ENCODE peak calls at places on chromosomes 16 and 17, in six cellular contexts. C is HuH-7.5, P is NCI-H1092 treated with DMSO at 0.1 percent for 48 hours, O is KG1, U is NCI-H2081, T is right atrium auricular region. K is an unnamed sample.

GRCh38 chr17:67467500-67468481 is 90.7 kb downstream of the PITPNC1 start:
- DNase-seq in P (no peak), C (no peak), O (no peak), U (no peak), T (no peak), K (peak)

GRCh38 chr16:58494981-58495860 is 4.7 kb upstream of the NDRG4 start:
- DNase-seq in C (peak), T (peak), P (peak), O (no peak), U (peak), K (peak)

GRCh38 chr17:7281074-7281952 is at the start of gene SLC2A4:
- DNase-seq in U (peak), C (peak), O (peak), P (peak), T (peak), K (peak)

GRCh38 chr17:77365584-77366186 is 224.9 kb downstream of the SEC14L1 start:
- DNase-seq in O (no peak), P (peak), T (peak), C (no peak), U (peak), K (no peak)

GRCh38 chr16:88703486-88704309 is 2.5 kb downstream of the RNF166 start:
- DNase-seq in C (no peak), T (no peak), P (no peak), U (no peak), O (peak), K (no peak)

GRCh38 chr16:78503501-78504110 is 404.2 kb downstream of the WWOX start:
- DNase-seq in U (peak), P (peak), C (peak), T (peak), O (peak), K (no peak)

GRCh38 chr17:70622382-70623260 is 453.3 kb downstream of the KCNJ2 start:
- DNase-seq in P (peak), C (peak), T (no peak), U (peak), O (peak), K (peak)

GRCh38 chr17:73956595-73957465 is 246.6 kb upstream of the RPL38 start:
- DNase-seq in O (peak), U (peak), T (no peak), C (peak), P (peak), K (peak)

GRCh38 chr17:40399185-40399584 is 18.5 kb downstream of the TOP2A start:
- DNase-seq in U (peak), T (no peak), P (peak), C (no peak), O (peak), K (no peak)

GRCh38 chr16:47565454-47565853 is 104.3 kb downstream of the PHKB start:
- DNase-seq in C (no peak), O (no peak), U (no peak), P (no peak), T (peak), K (no peak)

GRCh38 chr17:82882715-82883446 is 43.1 kb upstream of the ZNF750 start:
- DNase-seq in O (no peak), U (no peak), C (no peak), T (no peak), P (no peak), K (no peak)

K was measured in DMS 273 treated with DMSO at 0.1 percent for 48 hours.